ENCODE peak calls at places on chromosomes 3 and 15, in five cellular contexts. Q, P, N, C and X are unnamed samples.

GRCh38 chr15:92049290-92050008 is 195.9 kb downstream of the SLCO3A1 start:
- DNase-seq in C (no peak), P (no peak), N (no peak), Q (no peak), X (no peak)

GRCh38 chr3:68458646-68459045 is 473.7 kb downstream of the TAFA4 start:
- DNase-seq in C (no peak), P (no peak), Q (no peak), N (no peak), X (no peak)

GRCh38 chr15:83653639-83654378 is at the start of gene ADAMTSL3:
- DNase-seq in P (no peak), C (no peak), N (peak), Q (peak), X (peak)

GRCh38 chr3:107524214-107525100 is 1.7 kb downstream of the BBX start:
- DNase-seq in C (peak), P (peak), Q (peak), N (peak), X (peak)

GRCh38 chr3:146375214-146375613 is 94.1 kb downstream of the PLSCR2 start:
- DNase-seq in P (no peak), C (no peak), Q (no peak), N (no peak), X (no peak)

GRCh38 chr3:148992027-148992634 is 791 bp downstream of the GYG1 start:
- DNase-seq in P (peak), N (peak), Q (peak), C (peak), X (peak)

GRCh38 chr15:96330064-96330449 is 443 bp upstream of the NR2F2 start:
- DNase-seq in P (no peak), C (peak), Q (no peak), N (peak), X (no peak)

GRCh38 chr3:50415066-50415465 is 55.7 kb upstream of the TMEM115 start:
- DNase-seq in Q (no peak), N (no peak), P (no peak), C (no peak), X (no peak)

GRCh38 chr15:42721016-42721415 is 15.9 kb downstream of the CDAN1 start:
- DNase-seq in C (no peak), N (no peak), Q (no peak), P (no peak), X (no peak)

GRCh38 chr15:81027200-81027599 is 26.5 kb downstream of the TLNRD1 start:
- DNase-seq in P (no peak), N (no peak), Q (no peak), C (no peak), X (no peak)

GRCh38 chr15:101123222-101123910 is 128.5 kb downstream of the CHSY1 start:
- DNase-seq in P (no peak), C (peak), Q (no peak), N (no peak), X (no peak)

GRCh38 chr3:172557515-172558220 is 34.4 kb upstream of the TNFSF10 start:
- DNase-seq in Q (no peak), N (no peak), C (no peak), P (no peak), X (no peak)

GRCh38 chr3:172666873-172667694 is 43.8 kb downstream of the NCEH1 start:
- DNase-seq in N (peak), P (peak), C (peak), Q (peak), X (peak)

GRCh38 chr3:183506674-183507290 is 48.7 kb downstream of the KLHL6 start:
- DNase-seq in Q (no peak), C (no peak), P (no peak), N (no peak), X (no peak)

GRCh38 chr3:127761101-127761802 is 61.1 kb downstream of the MGLL start:
- DNase-seq in P (no peak), N (no peak), Q (no peak), C (no peak), X (no peak)

GRCh38 chr3:47406762-47407149 is 25.9 kb downstream of the PTPN23 start:
- DNase-seq in C (no peak), P (no peak), N (no peak), Q (no peak), X (peak)

GRCh38 chr3:12729313-12729676 is 29.8 kb downstream of the TMEM40 start:
- DNase-seq in Q (no peak), P (no peak), N (no peak), C (no peak), X (no peak)

GRCh38 chr3:110743202-110743601 is 328.4 kb upstream of the NECTIN3 start:
- DNase-seq in P (peak), C (no peak), Q (no peak), N (no peak), X (no peak)

GRCh38 chr3:98763076-98763475 is at the start of gene ST3GAL6:
- DNase-seq in N (no peak), C (peak), P (no peak), Q (peak), X (no peak)

GRCh38 chr3:101155828-101156227 is 162.6 kb upstream of the ABI3BP start:
- DNase-seq in N (no peak), C (no peak), Q (no peak), P (no peak), X (no peak)

GRCh38 chr15:52798529-52799101 is 8.5 kb upstream of the ONECUT1 start:
- DNase-seq in C (no peak), P (no peak), N (no peak), Q (no peak), X (no peak)

GRCh38 chr3:30075514-30075913 is 530.9 kb upstream of the TGFBR2 start:
- DNase-seq in Q (no peak), N (no peak), C (no peak), P (no peak), X (no peak)

GRCh38 chr15:31217067-31217466 is 109.6 kb upstream of the KLF13 start:
- DNase-seq in Q (no peak), C (no peak), N (no peak), P (no peak), X (no peak)

GRCh38 chr3:13161771-13162535 is 88.7 kb upstream of the IQSEC1 start:
- DNase-seq in Q (no peak), N (no peak), P (no peak), C (no peak), X (no peak)